ENCODE peak calls at places on chromosome 10, in ten cellular contexts. One of them, this sample, is unnamed. For H3K4me1, the result is how much of the 10 kb centered on the place peaks cover.

GRCh38 chr10:688621-689426 is 644 bp downstream of the DIP2C start:
- DNase-seq in breast epithelium: no peak
- DNase-seq in neural progenitor cell: peak
- DNase-seq in right lobe of liver: no peak
- DNase-seq in tibial artery: no peak
- DNase-seq in CD8-positive, alpha-beta T cell: no peak
- DNase-seq in upper lobe of right lung: no peak
- DNase-seq in ovary: no peak
- DNase-seq in HCT116: no peak
- DNase-seq in A549: peak
- DNase-seq in this sample: peak

GRCh38 chr10:53598914-53599313 is 826.3 kb upstream of the MBL2 start:
- DNase-seq in neural progenitor cell: no peak
- DNase-seq in CD8-positive, alpha-beta T cell: no peak
- DNase-seq in upper lobe of right lung: no peak
- DNase-seq in HCT116: no peak
- DNase-seq in A549: no peak
- DNase-seq in tibial artery: no peak
- DNase-seq in right lobe of liver: no peak
- DNase-seq in ovary: no peak
- DNase-seq in breast epithelium: no peak
- DNase-seq in this sample: no peak

GRCh38 chr10:12914111-12914510 is 87.4 kb downstream of the CCDC3 start:
- DNase-seq in breast epithelium: no peak
- DNase-seq in ovary: no peak
- DNase-seq in HCT116: no peak
- DNase-seq in A549: no peak
- DNase-seq in right lobe of liver: no peak
- DNase-seq in upper lobe of right lung: no peak
- DNase-seq in neural progenitor cell: no peak
- DNase-seq in tibial artery: no peak
- DNase-seq in CD8-positive, alpha-beta T cell: no peak
- DNase-seq in this sample: no peak

GRCh38 chr10:49633327-49634045 is 19.6 kb downstream of the CHAT start:
- DNase-seq in upper lobe of right lung: peak
- DNase-seq in breast epithelium: no peak
- DNase-seq in A549: no peak
- DNase-seq in neural progenitor cell: no peak
- DNase-seq in right lobe of liver: peak
- DNase-seq in HCT116: no peak
- DNase-seq in CD8-positive, alpha-beta T cell: no peak
- DNase-seq in ovary: no peak
- DNase-seq in tibial artery: no peak
- DNase-seq in this sample: peak

GRCh38 chr10:125201791-125202622 is 41.6 kb upstream of the CTBP2 start:
- DNase-seq in HCT116: no peak
- DNase-seq in right lobe of liver: no peak
- DNase-seq in A549: no peak
- DNase-seq in ovary: no peak
- DNase-seq in neural progenitor cell: no peak
- DNase-seq in tibial artery: no peak
- DNase-seq in upper lobe of right lung: peak
- DNase-seq in breast epithelium: peak
- DNase-seq in CD8-positive, alpha-beta T cell: no peak
- DNase-seq in this sample: no peak

GRCh38 chr10:119333146-119333792 is 125.9 kb downstream of the GRK5 start:
- DNase-seq in neural progenitor cell: no peak
- DNase-seq in right lobe of liver: no peak
- DNase-seq in A549: no peak
- DNase-seq in tibial artery: no peak
- DNase-seq in CD8-positive, alpha-beta T cell: peak
- DNase-seq in HCT116: no peak
- DNase-seq in upper lobe of right lung: no peak
- DNase-seq in breast epithelium: no peak
- DNase-seq in ovary: no peak
- DNase-seq in this sample: peak

GRCh38 chr10:63464402-63465292 is 1.1 kb downstream of the JMJD1C start:
- DNase-seq in tibial artery: no peak
- DNase-seq in A549: peak
- DNase-seq in ovary: no peak
- DNase-seq in CD8-positive, alpha-beta T cell: no peak
- DNase-seq in upper lobe of right lung: no peak
- DNase-seq in neural progenitor cell: no peak
- DNase-seq in right lobe of liver: no peak
- DNase-seq in breast epithelium: no peak
- DNase-seq in HCT116: no peak
- DNase-seq in this sample: no peak

GRCh38 chr10:129174167-129175014 is 292.6 kb upstream of the MGMT start:
- DNase-seq in neural progenitor cell: no peak
- DNase-seq in CD8-positive, alpha-beta T cell: no peak
- DNase-seq in tibial artery: no peak
- DNase-seq in HCT116: no peak
- DNase-seq in A549: no peak
- DNase-seq in ovary: no peak
- DNase-seq in upper lobe of right lung: no peak
- DNase-seq in right lobe of liver: no peak
- DNase-seq in breast epithelium: no peak
- DNase-seq in this sample: no peak

DNA sequence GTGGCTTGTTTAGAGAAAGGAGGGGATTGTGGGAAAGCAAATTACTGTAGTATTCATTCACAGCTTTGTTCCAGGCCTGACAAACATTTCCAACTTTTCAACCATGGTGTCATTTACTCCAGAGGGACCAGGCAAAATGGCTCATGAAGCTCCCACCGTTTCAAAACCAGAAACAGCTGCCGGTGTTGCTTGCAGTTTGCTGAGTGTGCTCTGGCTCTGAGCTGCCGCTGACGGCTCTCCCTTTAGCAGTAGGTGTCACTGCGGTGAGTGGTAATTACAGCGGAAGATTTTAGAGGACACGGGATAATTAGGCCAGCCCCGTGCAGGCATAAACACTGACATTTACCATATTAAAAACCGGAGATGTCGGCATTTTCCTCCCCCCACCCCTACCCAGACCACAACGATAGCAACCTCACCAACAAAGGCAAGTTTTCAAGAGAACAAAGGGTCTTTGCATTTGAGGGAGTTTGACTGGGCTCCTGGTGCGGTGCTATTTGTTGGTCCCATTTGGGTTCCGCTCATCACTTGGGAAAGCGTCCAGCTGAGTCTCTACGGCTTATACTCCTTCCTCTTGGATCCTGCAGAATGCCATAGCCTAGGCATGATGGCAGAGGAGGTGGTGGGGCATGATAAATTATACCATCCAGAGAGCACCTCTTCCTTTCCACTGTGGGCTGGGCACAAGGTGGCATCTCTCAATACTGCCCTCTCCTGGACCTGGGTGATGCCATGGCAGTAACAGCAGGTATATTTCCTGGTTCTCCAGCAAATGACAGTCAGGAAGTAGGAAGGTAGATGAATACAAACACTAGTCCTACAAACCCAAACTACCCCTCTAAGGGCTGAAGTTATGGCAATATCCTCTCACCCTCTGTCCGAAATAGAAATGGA is 1005.2 kb downstream of the KCNMA1 start:
- DNase-seq in tibial artery: no peak
- DNase-seq in ovary: no peak
- DNase-seq in upper lobe of right lung: no peak
- DNase-seq in breast epithelium: no peak
- DNase-seq in right lobe of liver: no peak
- DNase-seq in CD8-positive, alpha-beta T cell: no peak
- DNase-seq in HCT116: peak
- DNase-seq in A549: peak
- DNase-seq in neural progenitor cell: peak
- DNase-seq in this sample: no peak
- H3K4me3 ChIP-seq in tibial artery: no peak
- H3K4me3 ChIP-seq in ovary: no peak
- H3K4me3 ChIP-seq in upper lobe of right lung: no peak
- H3K4me3 ChIP-seq in breast epithelium: no peak
- H3K4me3 ChIP-seq in right lobe of liver: no peak
- H3K4me3 ChIP-seq in CD8-positive, alpha-beta T cell: no peak
- H3K4me3 ChIP-seq in HCT116: no peak
- H3K4me3 ChIP-seq in A549: no peak
- H3K4me3 ChIP-seq in neural progenitor cell: peak
- H3K4me3 ChIP-seq in this sample: no peak

DNA sequence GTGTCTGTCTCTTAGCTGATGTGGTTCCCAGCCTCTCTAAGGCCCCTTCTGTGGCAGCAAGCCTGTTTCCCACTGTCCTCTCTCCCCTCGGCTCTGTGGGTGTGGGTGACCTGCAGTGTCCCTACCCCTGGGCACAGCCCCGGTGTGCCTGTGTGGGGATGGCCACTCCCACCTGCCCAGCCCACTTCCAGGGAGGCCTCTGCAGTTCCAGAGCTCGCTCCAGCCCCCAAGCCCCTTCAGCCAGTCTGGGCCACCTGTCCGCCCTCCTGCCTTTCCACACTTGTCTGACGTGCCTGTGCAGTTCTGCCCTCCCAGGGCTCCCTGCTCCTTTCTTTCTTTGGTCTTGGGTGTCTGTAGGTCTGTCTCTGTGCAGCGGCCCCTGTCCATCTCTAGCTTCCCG is 127.0 kb upstream of the PPIF start:
- DNase-seq in HCT116: no peak
- DNase-seq in right lobe of liver: no peak
- DNase-seq in neural progenitor cell: no peak
- DNase-seq in upper lobe of right lung: peak
- DNase-seq in breast epithelium: no peak
- DNase-seq in A549: no peak
- DNase-seq in CD8-positive, alpha-beta T cell: no peak
- DNase-seq in tibial artery: no peak
- DNase-seq in ovary: peak
- DNase-seq in this sample: no peak
- H3K27ac ChIP-seq in HCT116: no peak
- H3K27ac ChIP-seq in right lobe of liver: no peak
- H3K27ac ChIP-seq in neural progenitor cell: peak
- H3K27ac ChIP-seq in upper lobe of right lung: no peak
- H3K27ac ChIP-seq in breast epithelium: peak
- H3K27ac ChIP-seq in A549: no peak
- H3K27ac ChIP-seq in CD8-positive, alpha-beta T cell: no peak
- H3K27ac ChIP-seq in tibial artery: no peak
- H3K27ac ChIP-seq in ovary: no peak
- H3K27ac ChIP-seq in this sample: no peak

GRCh38 chr10:44008917-44009620 is 360.4 kb upstream of the ZNF32 start:
- DNase-seq in neural progenitor cell: no peak
- DNase-seq in upper lobe of right lung: no peak
- DNase-seq in CD8-positive, alpha-beta T cell: no peak
- DNase-seq in A549: no peak
- DNase-seq in tibial artery: no peak
- DNase-seq in breast epithelium: no peak
- DNase-seq in HCT116: no peak
- DNase-seq in right lobe of liver: no peak
- DNase-seq in ovary: no peak
- DNase-seq in this sample: no peak

GRCh38 chr10:44008270-44008916 is 359.7 kb upstream of the ZNF32 start:
- DNase-seq in neural progenitor cell: no peak
- DNase-seq in tibial artery: no peak
- DNase-seq in HCT116: no peak
- DNase-seq in ovary: no peak
- DNase-seq in upper lobe of right lung: no peak
- DNase-seq in breast epithelium: no peak
- DNase-seq in CD8-positive, alpha-beta T cell: no peak
- DNase-seq in A549: peak
- DNase-seq in right lobe of liver: no peak
- DNase-seq in this sample: peak

GRCh38 chr10:44011603-44011981 is 362.9 kb upstream of the ZNF32 start:
- DNase-seq in upper lobe of right lung: no peak
- DNase-seq in A549: no peak
- DNase-seq in right lobe of liver: no peak
- DNase-seq in HCT116: no peak
- DNase-seq in CD8-positive, alpha-beta T cell: no peak
- DNase-seq in neural progenitor cell: no peak
- DNase-seq in breast epithelium: no peak
- DNase-seq in ovary: no peak
- DNase-seq in tibial artery: no peak
- DNase-seq in this sample: no peak

GRCh38 chr10:44010873-44011602 is 362.4 kb upstream of the ZNF32 start:
- DNase-seq in right lobe of liver: no peak
- DNase-seq in breast epithelium: no peak
- DNase-seq in upper lobe of right lung: no peak
- DNase-seq in neural progenitor cell: no peak
- DNase-seq in CD8-positive, alpha-beta T cell: no peak
- DNase-seq in HCT116: no peak
- DNase-seq in tibial artery: no peak
- DNase-seq in ovary: no peak
- DNase-seq in A549: no peak
- DNase-seq in this sample: peak

DNA sequence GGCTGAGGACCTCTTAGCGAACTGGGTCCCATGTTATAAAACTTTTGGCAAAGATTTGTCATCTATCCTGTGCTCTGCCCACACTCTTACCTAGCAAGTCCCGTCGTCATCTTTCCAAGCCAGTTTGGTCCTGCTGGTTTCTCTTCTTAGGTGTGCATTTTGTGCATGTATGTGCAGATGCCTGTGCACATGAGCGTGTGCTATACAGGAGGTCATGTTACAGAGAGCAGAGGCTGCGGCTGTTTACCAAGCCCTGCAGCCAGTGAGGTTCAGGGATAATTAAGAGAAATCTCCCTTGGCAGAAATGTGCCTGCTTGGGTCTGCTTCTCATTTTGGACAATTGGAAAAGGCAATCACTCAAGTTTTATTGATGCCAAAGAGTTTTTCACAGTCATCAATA is 361.2 kb upstream of the ZNF32 start:
- DNase-seq in HCT116: no peak
- DNase-seq in right lobe of liver: no peak
- DNase-seq in A549: no peak
- DNase-seq in breast epithelium: no peak
- DNase-seq in CD8-positive, alpha-beta T cell: no peak
- DNase-seq in neural progenitor cell: no peak
- DNase-seq in ovary: no peak
- DNase-seq in upper lobe of right lung: no peak
- DNase-seq in tibial artery: no peak
- DNase-seq in this sample: no peak
- H3K4me1 ChIP-seq in HCT116: under half
- H3K4me1 ChIP-seq in right lobe of liver: under half
- H3K4me1 ChIP-seq in A549: under half
- H3K4me1 ChIP-seq in breast epithelium: under half
- H3K4me1 ChIP-seq in CD8-positive, alpha-beta T cell: under half
- H3K4me1 ChIP-seq in neural progenitor cell: under half
- H3K4me1 ChIP-seq in ovary: under half
- H3K4me1 ChIP-seq in upper lobe of right lung: under half
- H3K4me1 ChIP-seq in tibial artery: under half
- H3K4me1 ChIP-seq in this sample: under half

GRCh38 chr10:87053121-87053520 is 33.0 kb downstream of the FAM25A start:
- DNase-seq in HCT116: no peak
- DNase-seq in right lobe of liver: peak
- DNase-seq in A549: no peak
- DNase-seq in breast epithelium: peak
- DNase-seq in neural progenitor cell: no peak
- DNase-seq in ovary: peak
- DNase-seq in tibial artery: peak
- DNase-seq in CD8-positive, alpha-beta T cell: no peak
- DNase-seq in upper lobe of right lung: no peak
- DNase-seq in this sample: no peak

GRCh38 chr10:87058171-87058570 is 36.5 kb downstream of the GLUD1 start:
- DNase-seq in ovary: no peak
- DNase-seq in tibial artery: no peak
- DNase-seq in HCT116: no peak
- DNase-seq in neural progenitor cell: no peak
- DNase-seq in upper lobe of right lung: no peak
- DNase-seq in CD8-positive, alpha-beta T cell: no peak
- DNase-seq in A549: no peak
- DNase-seq in breast epithelium: no peak
- DNase-seq in right lobe of liver: no peak
- DNase-seq in this sample: no peak

GRCh38 chr10:87059401-87059800 is 35.2 kb downstream of the GLUD1 start:
- DNase-seq in A549: no peak
- DNase-seq in breast epithelium: no peak
- DNase-seq in ovary: no peak
- DNase-seq in tibial artery: no peak
- DNase-seq in upper lobe of right lung: no peak
- DNase-seq in HCT116: no peak
- DNase-seq in neural progenitor cell: no peak
- DNase-seq in CD8-positive, alpha-beta T cell: no peak
- DNase-seq in right lobe of liver: no peak
- DNase-seq in this sample: no peak

GRCh38 chr10:87053577-87054181 is 33.6 kb downstream of the FAM25A start:
- DNase-seq in breast epithelium: no peak
- DNase-seq in neural progenitor cell: no peak
- DNase-seq in A549: no peak
- DNase-seq in ovary: no peak
- DNase-seq in HCT116: no peak
- DNase-seq in CD8-positive, alpha-beta T cell: no peak
- DNase-seq in right lobe of liver: no peak
- DNase-seq in upper lobe of right lung: no peak
- DNase-seq in tibial artery: no peak
- DNase-seq in this sample: no peak

GRCh38 chr10:87054373-87055295 is 34.5 kb downstream of the FAM25A start:
- DNase-seq in neural progenitor cell: peak
- DNase-seq in tibial artery: no peak
- DNase-seq in upper lobe of right lung: no peak
- DNase-seq in right lobe of liver: no peak
- DNase-seq in A549: no peak
- DNase-seq in HCT116: no peak
- DNase-seq in ovary: no peak
- DNase-seq in breast epithelium: no peak
- DNase-seq in CD8-positive, alpha-beta T cell: no peak
- DNase-seq in this sample: no peak
- H3K4me3 ChIP-seq in neural progenitor cell: no peak
- H3K4me3 ChIP-seq in tibial artery: no peak
- H3K4me3 ChIP-seq in upper lobe of right lung: no peak
- H3K4me3 ChIP-seq in right lobe of liver: no peak
- H3K4me3 ChIP-seq in A549: no peak
- H3K4me3 ChIP-seq in HCT116: no peak
- H3K4me3 ChIP-seq in ovary: no peak
- H3K4me3 ChIP-seq in breast epithelium: no peak
- H3K4me3 ChIP-seq in CD8-positive, alpha-beta T cell: no peak
- H3K4me3 ChIP-seq in this sample: no peak